ENCODE peak calls at places on chromosomes 5 and 9, in seven cellular contexts. Z is psoas muscle; B is stimulated activated CD4-positive, alpha-beta T cell treated with anti-CD3 and anti-CD28 coated beads, Interleukin-15, amount 100 ng/mL, for 24 hours; H is HEK293T; F is GM03348; I is lung microvascular endothelial cell; K is hepatocyte. L is an unnamed sample.

GRCh38 chr5:67417839-67418238 is 221.2 kb upstream of the CD180 start:
- DNase-seq in B (no peak), F (no peak), Z (no peak), I (no peak), H (no peak), K (no peak), L (no peak)

GRCh38 chr5:137954131-137954879 is 65.0 kb downstream of the PKD2L2 start:
- DNase-seq in K (peak), H (no peak), Z (no peak), I (no peak), F (peak), B (no peak), L (no peak)

GRCh38 chr9:91900057-91900816 is 49.8 kb downstream of the ROR2 start:
- DNase-seq in I (no peak), K (peak), F (no peak), B (no peak), Z (no peak), H (no peak), L (no peak)

GRCh38 chr5:118857700-118858099 is 130.6 kb downstream of the DTWD2 start:
- DNase-seq in K (peak), I (no peak), B (no peak), F (no peak), Z (no peak), H (no peak), L (no peak)

GRCh38 chr9:124776952-124777645 is at the start of gene OLFML2A:
- DNase-seq in I (no peak), F (peak), B (peak), H (peak), K (peak), Z (no peak), L (peak)

GRCh38 chr5:41637869-41638268 is 127.5 kb upstream of the PLCXD3 start:
- DNase-seq in Z (no peak), I (no peak), K (no peak), H (peak), B (no peak), F (peak), L (no peak)

GRCh38 chr5:52476346-52476745 is 311.4 kb upstream of the ITGA1 start:
- DNase-seq in K (no peak), Z (no peak), I (no peak), B (no peak), F (no peak), H (no peak), L (no peak)

GRCh38 chr5:55104036-55104767 is 1.8 kb downstream of the GZMA start:
- DNase-seq in K (no peak), F (peak), B (no peak), H (no peak), Z (no peak), I (no peak), L (no peak)

GRCh38 chr5:9351535-9351934 is 194.3 kb downstream of the SEMA5A start:
- DNase-seq in H (no peak), B (no peak), I (no peak), K (no peak), F (peak), Z (no peak), L (no peak)

GRCh38 chr9:82410891-82411290 is 422.3 kb downstream of the SPATA31D1 start:
- DNase-seq in I (no peak), K (no peak), H (no peak), F (no peak), Z (no peak), B (no peak), L (no peak)

GRCh38 chr5:135213034-135213386 is 179.0 kb upstream of the PITX1 start:
- DNase-seq in B (no peak), Z (no peak), H (no peak), K (no peak), I (no peak), F (no peak), L (no peak)

GRCh38 chr5:13745508-13745907 is 199.0 kb downstream of the DNAH5 start:
- DNase-seq in Z (no peak), H (no peak), K (no peak), B (no peak), I (peak), F (peak), L (no peak)

GRCh38 chr9:133673260-133673658 is 37.1 kb downstream of the DBH start:
- DNase-seq in F (no peak), Z (peak), I (no peak), K (no peak), H (peak), B (no peak), L (no peak)

GRCh38 chr5:138282918-138283742 is 8.7 kb upstream of the GFRA3 start:
- DNase-seq in H (peak), B (peak), K (peak), I (peak), Z (no peak), F (peak), L (no peak)

GRCh38 chr5:98248949-98249348 is 524.5 kb upstream of the RGMB start:
- DNase-seq in I (no peak), B (no peak), F (peak), H (no peak), Z (no peak), K (no peak), L (no peak)

GRCh38 chr9:20358201-20358600 is 264.1 kb downstream of the MLLT3 start:
- DNase-seq in K (peak), B (peak), I (no peak), F (no peak), Z (no peak), H (no peak), L (no peak)

GRCh38 chr9:123338710-123339665 is 17.0 kb upstream of the CRB2 start:
- DNase-seq in I (no peak), B (peak), K (no peak), Z (no peak), F (no peak), H (no peak), L (peak)

GRCh38 chr9:10479172-10479571 is 133.6 kb downstream of the PTPRD start:
- DNase-seq in B (no peak), H (peak), K (peak), I (no peak), Z (no peak), F (no peak), L (no peak)

GRCh38 chr5:664343-664993 is 28.7 kb downstream of the TPPP start:
- DNase-seq in I (no peak), K (no peak), Z (no peak), F (no peak), B (no peak), H (no peak), L (no peak)

GRCh38 chr5:392431-392988 is 50.5 kb upstream of the EXOC3 start:
- DNase-seq in H (no peak), B (peak), I (no peak), K (peak), Z (no peak), F (no peak), L (peak)

GRCh38 chr9:72982161-72982799 is 29.4 kb upstream of the ALDH1A1 start:
- DNase-seq in F (peak), Z (no peak), I (no peak), H (no peak), K (no peak), B (no peak), L (no peak)

GRCh38 chr5:141664733-141665461 is 13.7 kb upstream of the FCHSD1 start:
- DNase-seq in Z (peak), B (peak), F (peak), K (peak), H (peak), I (peak), L (peak)

GRCh38 chr9:105088088-105088487 is 156.4 kb upstream of the SLC44A1 start:
- DNase-seq in F (no peak), Z (no peak), B (no peak), H (no peak), I (no peak), K (no peak), L (no peak)

GRCh38 chr5:14201325-14202061 is 58.4 kb downstream of the TRIO start:
- DNase-seq in B (no peak), Z (no peak), K (no peak), I (peak), F (no peak), H (no peak), L (no peak)

GRCh38 chr5:56950626-56951130 is 1.2 kb downstream of the MIER3 start:
- DNase-seq in Z (peak), B (peak), K (peak), I (peak), H (peak), F (peak), L (peak)

L was measured in stimulated activated naive CD8-positive, alpha-beta T cell treated with anti-CD3 and anti-CD28 coated beads, Interleukin-15, Interleukin-2, amounts not matched to agents 100 U/mL and 50 U/mL, for 24 hours.